ENCODE peak calls at places on chromosomes 3 and 15, in six cellular contexts. D is H9, U is neuronal stem cell, Y is IMR-90, Q is H1, N is trophoblast cell. X is an unnamed sample.

GRCh38 chr15:43249699-43250203 is 17.0 kb downstream of the TGM5 start:
- DNase-seq in D (no peak), U (no peak), Y (peak; percentile 76), Q (no peak), N (no peak), X (peak; percentile 79)

GRCh38 chr3:62679988-62680387 is 195.2 kb downstream of the CADPS start:
- DNase-seq in D (no peak), U (no peak), Y (no peak), Q (no peak), N (no peak), X (no peak)

GRCh38 chr3:127831723-127832172 is 9.4 kb upstream of the MGLL start:
- DNase-seq in D (peak; percentile 65), U (peak; percentile 18), Y (peak; percentile 49), Q (no peak), N (peak; percentile 65), X (peak; percentile 47)

GRCh38 chr3:853489-853888 is 239.3 kb upstream of the CNTN6 start:
- DNase-seq in D (no peak), U (no peak), Y (no peak), Q (no peak), N (no peak), X (no peak)

GRCh38 chr15:33160054-33160453 is 34.5 kb downstream of the FMN1 start:
- DNase-seq in D (no peak), U (no peak), Y (no peak), Q (no peak), N (no peak), X (no peak)

GRCh38 chr3:128313936-128314335 is 152.8 kb downstream of the DNAJB8 start:
- DNase-seq in D (peak; percentile 4), U (no peak), Y (no peak), Q (no peak), N (no peak), X (peak; percentile 6)

GRCh38 chr3:115999001-115999400 is 375.7 kb downstream of the GAP43 start:
- DNase-seq in D (no peak), U (no peak), Y (no peak), Q (no peak), N (no peak), X (no peak)

GRCh38 chr3:126558336-126559071 is at the start of gene C3orf22:
- DNase-seq in D (peak; percentile 24), U (no peak), Y (no peak), Q (no peak), N (no peak), X (no peak)

GRCh38 chr3:13235079-13235478 is 161.8 kb upstream of the IQSEC1 start:
- DNase-seq in D (no peak), U (no peak), Y (no peak), Q (no peak), N (no peak), X (no peak)

GRCh38 chr3:194130807-194131589 is 5.0 kb upstream of the HES1 start:
- DNase-seq in D (no peak), U (peak; percentile 46), Y (no peak), Q (no peak), N (no peak), X (no peak)

GRCh38 chr3:59502806-59503205 is 453.0 kb upstream of the CFAP20DC start:
- DNase-seq in D (no peak), U (no peak), Y (peak; percentile 95), Q (no peak), N (peak; percentile 19), X (peak; percentile 89)

GRCh38 chr3:123311201-123311600 is 109.5 kb downstream of the SEC22A start:
- DNase-seq in D (no peak), U (no peak), Y (no peak), Q (no peak), N (no peak), X (no peak)

GRCh38 chr3:117145677-117146076 is 436.1 kb downstream of the TUSC7 start:
- DNase-seq in D (no peak), U (no peak), Y (no peak), Q (no peak), N (no peak), X (no peak)

GRCh38 chr3:134864644-134865043 is 69.6 kb downstream of the EPHB1 start:
- DNase-seq in D (no peak), U (no peak), Y (no peak), Q (no peak), N (no peak), X (no peak)

GRCh38 chr3:168457973-168458539 is 362.3 kb upstream of the GOLIM4 start:
- DNase-seq in D (no peak), U (no peak), Y (no peak), Q (no peak), N (no peak), X (no peak)

GRCh38 chr15:81483496-81483895 is 109.5 kb upstream of the TMC3 start:
- DNase-seq in D (no peak), U (no peak), Y (no peak), Q (no peak), N (no peak), X (no peak)

GRCh38 chr3:114035146-114035545 is 21.2 kb downstream of the CCDC191 start:
- DNase-seq in D (no peak), U (no peak), Y (peak; percentile 69), Q (no peak), N (no peak), X (no peak)

GRCh38 chr3:34858067-34858466 is 781.3 kb upstream of the ARPP21 start:
- DNase-seq in D (no peak), U (no peak), Y (no peak), Q (no peak), N (no peak), X (no peak)

GRCh38 chr3:50405249-50405648 is 45.9 kb upstream of the TMEM115 start:
- DNase-seq in D (peak; percentile 64), U (peak; percentile 76), Y (peak; percentile 10), Q (peak; percentile 15), N (no peak), X (peak; percentile 11)

GRCh38 chr3:11576453-11576852 is 67.3 kb downstream of the VGLL4 start:
- DNase-seq in D (no peak), U (no peak), Y (no peak), Q (no peak), N (no peak), X (no peak)

GRCh38 chr3:156211583-156211982 is 91.2 kb downstream of the KCNAB1 start:
- DNase-seq in D (no peak), U (no peak), Y (peak; percentile 68), Q (no peak), N (peak; percentile 83), X (no peak)

GRCh38 chr3:74978684-74979083 is 364.2 kb upstream of the CNTN3 start:
- DNase-seq in D (no peak), U (no peak), Y (no peak), Q (no peak), N (no peak), X (no peak)

GRCh38 chr3:183822631-183823030 is 2.7 kb downstream of the MAP6D1 start:
- DNase-seq in D (peak; percentile 74), U (peak; percentile 41), Y (no peak), Q (no peak), N (no peak), X (no peak)

GRCh38 chr3:57164217-57164605 is 942 bp downstream of the IL17RD start:
- DNase-seq in D (no peak), U (no peak), Y (peak; percentile 18), Q (no peak), N (no peak), X (no peak)
- H3K4ac ChIP-seq in D (no peak overlapping the region), U (peak overlapping the region; percentile 53), Y (no peak overlapping the region), Q (peak overlapping the region; percentile 71), N (no peak overlapping the region), X (no peak overlapping the region)

DNA sequence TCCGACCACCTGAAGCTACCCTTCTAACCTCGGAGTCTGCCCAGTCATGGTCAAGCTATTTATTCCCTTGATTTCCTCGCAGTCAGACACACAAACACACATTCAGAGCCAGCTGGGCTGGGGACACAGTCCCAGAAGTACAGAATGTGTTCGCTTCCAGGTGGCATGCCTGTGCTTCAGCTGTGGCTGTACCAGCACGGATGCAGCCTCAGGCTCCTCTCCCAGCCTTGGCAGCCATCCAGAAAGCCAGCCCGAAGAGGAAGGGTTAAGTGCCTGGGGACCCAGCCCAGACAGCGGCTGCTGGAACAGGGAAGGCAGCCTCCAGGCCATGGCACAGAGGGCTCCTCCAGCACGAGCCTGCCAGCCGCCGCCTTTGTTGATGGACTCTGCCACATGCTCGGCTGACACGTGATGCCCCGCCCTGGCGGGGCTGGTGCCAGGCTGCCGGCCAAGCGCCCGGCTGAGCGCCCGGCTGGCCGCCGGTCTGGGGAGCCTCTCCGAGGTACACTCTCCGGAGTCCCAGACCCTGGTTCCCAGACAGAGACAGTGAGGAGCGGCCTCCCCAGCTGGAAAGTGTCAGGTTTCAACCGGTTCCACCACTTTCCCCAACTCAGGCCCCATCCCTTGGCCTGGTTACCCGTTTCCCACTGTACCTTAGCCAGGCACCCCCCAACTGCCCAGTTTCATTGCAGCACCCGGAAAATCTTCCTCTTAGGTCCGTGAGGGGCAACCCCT is 5.4 kb downstream of the BMF start:
- DNase-seq in D (peak; percentile 92), U (no peak), Y (peak; percentile 79), Q (no peak), N (peak; percentile 72), X (peak; percentile 81)
- H3K4me1 ChIP-seq in D (peaks cover 45% of the 10 kb centered on the region), U (peaks cover 53% of the 10 kb centered on the region), Y (peaks cover 61% of the 10 kb centered on the region), Q (peaks cover 41% of the 10 kb centered on the region), N (peaks cover 72% of the 10 kb centered on the region), X (peaks cover 65% of the 10 kb centered on the region)

GRCh38 chr15:50257924-50258323 is 7.6 kb downstream of the HDC start:
- DNase-seq in D (no peak), U (no peak), Y (peak; percentile 77), Q (no peak), N (no peak), X (peak; percentile 38)

GRCh38 chr15:50259276-50259675 is 6.2 kb downstream of the HDC start:
- DNase-seq in D (no peak), U (no peak), Y (no peak), Q (no peak), N (no peak), X (no peak)

GRCh38 chr15:50262533-50262932 is 3.0 kb downstream of the HDC start:
- DNase-seq in D (no peak), U (no peak), Y (no peak), Q (no peak), N (no peak), X (no peak)

GRCh38 chr15:50261979-50262378 is 3.5 kb downstream of the HDC start:
- DNase-seq in D (no peak), U (no peak), Y (no peak), Q (no peak), N (no peak), X (no peak)

GRCh38 chr15:50260969-50261496 is 4.5 kb downstream of the HDC start:
- DNase-seq in D (no peak), U (no peak), Y (no peak), Q (no peak), N (peak; percentile 7), X (no peak)
- H4K91ac ChIP-seq in D (no peak overlapping the region), U (no peak overlapping the region), Y (no peak overlapping the region), Q (no peak overlapping the region), N (no peak overlapping the region), X (no peak overlapping the region)

GRCh38 chr3:107520535-107520934 is 2.2 kb upstream of the BBX start:
- DNase-seq in D (no peak), U (no peak), Y (no peak), Q (no peak), N (no peak), X (no peak)

GRCh38 chr3:107524214-107525100 is 1.7 kb downstream of the BBX start:
- DNase-seq in D (peak; percentile 51), U (peak; percentile 37), Y (peak; percentile 51), Q (no peak), N (peak; percentile 47), X (peak; percentile 82)

GRCh38 chr3:107521466-107522059 is 1.2 kb upstream of the BBX start:
- DNase-seq in D (no peak), U (no peak), Y (no peak), Q (no peak), N (no peak), X (no peak)

GRCh38 chr3:107523361-107524213 is 825 bp downstream of the BBX start:
- DNase-seq in D (peak; percentile 51), U (peak; percentile 51), Y (peak; percentile 33), Q (no peak), N (peak; percentile 28), X (peak; percentile 74)

GRCh38 chr3:107522510-107523360 is at the start of gene BBX:
- DNase-seq in D (peak; percentile 93), U (peak; percentile 91), Y (peak; percentile 97), Q (peak; percentile 80), N (peak; percentile 91), X (peak; percentile 98)
- H3K4ac ChIP-seq in D (no peak within 1 kb of the TSS), U (no peak within 1 kb of the TSS), Y (peak within 1 kb of the TSS; percentile 79), Q (no peak within 1 kb of the TSS), N (peak within 1 kb of the TSS; percentile 48), X (peak within 1 kb of the TSS; percentile 32)